ENCODE peak calls at places on chromosomes 4 and X, in five cellular contexts. Y is right lobe of liver, F is prostate gland, R is breast epithelium, M is ovary. V is an unnamed sample. For H3K4me1, the result is how much of the 10 kb centered on the place peaks cover.

GRCh38 chr4:39043697-39044363 is 11.6 kb upstream of the TMEM156 start:
- DNase-seq in F (no peak), Y (no peak), M (no peak), R (no peak), V (no peak)

GRCh38 chr4:83112239-83112638 is 2.3 kb downstream of the PLAC8 start:
- DNase-seq in R (no peak), F (no peak), Y (no peak), M (no peak), V (no peak)

GRCh38 chr4:174869334-174869733 is 40.3 kb upstream of the GLRA3 start:
- DNase-seq in F (no peak), Y (no peak), R (no peak), M (no peak), V (no peak)

GRCh38 chrX:115539841-115540240 is 21.1 kb upstream of the PLS3 start:
- DNase-seq in R (no peak), Y (no peak), M (no peak), F (no peak), V (no peak)

GRCh38 chr4:41655177-41655576 is 93.3 kb downstream of the PHOX2B start:
- DNase-seq in M (no peak), Y (no peak), R (no peak), F (no peak), V (no peak)

GRCh38 chr4:15345134-15345533 is 82.7 kb upstream of the C1QTNF7 start:
- DNase-seq in Y (no peak), M (no peak), F (no peak), R (no peak), V (no peak)

GRCh38 chr4:17713779-17714178 is 67.6 kb downstream of the FAM184B start:
- DNase-seq in F (no peak), M (no peak), Y (no peak), R (no peak), V (no peak)

GRCh38 chr4:27149541-27150212 is 289.0 kb downstream of the STIM2 start:
- DNase-seq in Y (no peak), M (no peak), F (no peak), R (no peak), V (no peak)

GRCh38 chr4:168795346-168795745 is 214.7 kb downstream of the CBR4 start:
- DNase-seq in M (no peak), R (no peak), Y (no peak), F (no peak), V (no peak)

GRCh38 chr4:168257663-168258235 is 60.8 kb downstream of the DDX60 start:
- DNase-seq in Y (no peak), R (no peak), M (no peak), F (no peak), V (no peak)

GRCh38 chr4:140252144-140252741 is 98.3 kb upstream of the MAML3 start:
- DNase-seq in Y (no peak), F (peak), M (peak), R (no peak), V (peak)

GRCh38 chr4:177558995-177559394 is 116.8 kb upstream of the AGA start:
- DNase-seq in Y (no peak), F (no peak), M (no peak), R (no peak), V (no peak)

GRCh38 chr4:139472761-139473335 is 18.9 kb downstream of the RAB33B start:
- DNase-seq in F (no peak), Y (no peak), M (no peak), R (no peak), V (no peak)

GRCh38 chr4:109683621-109684253 is 19.5 kb downstream of the CASP6 start:
- DNase-seq in F (no peak), Y (no peak), R (no peak), M (no peak), V (no peak)

GRCh38 chr4:48379587-48380140 is 38.3 kb downstream of the SLAIN2 start:
- DNase-seq in Y (no peak), M (no peak), R (no peak), F (no peak), V (no peak)

DNA sequence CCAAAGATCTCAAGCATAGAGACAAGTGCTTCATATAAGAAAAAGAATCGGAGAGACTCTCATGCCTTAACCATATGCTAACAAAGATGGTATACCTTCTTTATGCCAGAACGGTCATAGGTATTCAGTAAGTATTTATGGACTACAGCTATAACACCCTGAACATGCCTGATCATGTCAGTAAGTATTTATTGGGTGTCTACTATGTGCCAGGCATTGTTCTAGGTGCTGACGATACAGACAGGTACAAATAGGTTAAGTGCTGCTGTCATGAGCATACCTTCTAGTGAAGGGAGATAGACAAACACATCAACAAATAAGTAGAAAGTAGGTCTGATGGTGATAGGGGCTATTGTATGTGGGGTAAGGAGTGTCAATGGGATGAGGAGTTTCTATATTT is 9.5 kb upstream of the MID1 start:
- DNase-seq in R (no peak), F (no peak), Y (no peak), M (no peak), V (no peak)
- TF ChIP-seq CTCF in R (no peak), F (no peak), Y (no peak), M (no peak), V (no peak)

DNA sequence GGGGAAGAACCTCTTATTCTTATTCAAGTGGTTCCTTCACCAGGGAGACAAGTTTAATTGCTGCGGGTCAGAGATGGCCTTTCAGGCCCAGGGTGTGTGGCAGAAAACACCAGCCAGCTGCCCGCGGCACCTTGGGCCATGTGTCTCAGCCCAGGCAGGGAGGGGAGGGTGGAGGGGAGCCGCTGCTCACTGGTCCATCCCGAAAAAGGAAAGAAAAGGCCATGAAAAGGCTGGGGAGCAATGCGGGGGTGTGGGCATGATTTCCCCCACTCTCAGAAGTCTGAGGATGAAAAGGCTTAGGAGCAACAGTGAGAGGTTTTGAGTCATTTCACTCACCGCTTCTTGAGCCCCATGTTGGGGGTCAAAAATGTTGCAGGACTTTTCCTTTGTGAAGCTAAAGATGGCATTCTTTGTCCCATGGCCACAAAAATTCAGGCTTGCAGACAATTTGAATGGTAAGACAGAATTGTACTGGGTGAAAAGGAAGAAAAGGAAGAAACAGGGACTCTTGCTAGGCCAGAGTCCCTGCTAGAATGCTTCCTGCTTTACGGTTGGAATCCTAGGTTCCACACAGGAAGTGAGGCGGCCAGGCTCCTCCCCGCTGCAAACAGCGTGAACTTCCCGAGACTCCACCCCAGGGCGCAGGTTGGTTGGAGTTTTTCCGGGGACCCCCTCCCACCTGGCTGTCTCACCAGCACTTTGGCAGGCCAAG is 17.4 kb upstream of the FAM47E start:
- DNase-seq in M (no peak), R (no peak), F (no peak), Y (no peak), V (peak)
- TF ChIP-seq POLR2A in M (no peak), R (no peak), F (no peak), Y (no peak), V (no peak)

GRCh38 chr4:184396001-184396400 is 78.3 kb downstream of the IRF2 start:
- DNase-seq in F (no peak), M (no peak), R (no peak), Y (no peak), V (no peak)
- H3K4me1 ChIP-seq in F (under half), M (under half), R (under half), Y (under half), V (under half)

GRCh38 chr4:60033826-60034225 is 1166.3 kb upstream of the ADGRL3 start:
- DNase-seq in F (no peak), Y (no peak), M (no peak), R (no peak), V (no peak)
- TF ChIP-seq CTCF in F (no peak), Y (no peak), M (no peak), R (no peak), V (no peak)